ENCODE peak calls at places on chromosomes 12 and 14, in ten cellular contexts. Q is astrocyte of the spinal cord; I is lung; G is bronchial epithelial cell; O is retinal pigment epithelial cell; Z is astrocyte; L is dorsolateral prefrontal cortex; X is CD8-positive, alpha-beta T cell; R is pancreas; Y is hepatocyte. F is an unnamed sample.

GRCh38 chr12:103336940-103337339 is 158.8 kb downstream of the C12orf42 start:
- DNase-seq in I (no peak), G (no peak), L (no peak), O (no peak), X (no peak), Y (no peak), Q (no peak), Z (no peak), R (no peak), F (no peak)

GRCh38 chr12:108641446-108642268 is 8.0 kb upstream of the SELPLG start:
- DNase-seq in Q (no peak), X (no peak), G (no peak), O (no peak), Y (no peak), L (no peak), Z (no peak), I (no peak), R (no peak), F (no peak)

GRCh38 chr12:115433014-115433634 is 749.1 kb upstream of the TBX3 start:
- DNase-seq in I (no peak), L (no peak), O (no peak), Y (no peak), Q (no peak), G (no peak), Z (no peak), X (no peak), R (no peak), F (no peak)

GRCh38 chr14:99819514-99819913 is 26.3 kb downstream of the EML1 start:
- DNase-seq in L (no peak), Q (no peak), R (no peak), Y (no peak), I (no peak), X (no peak), Z (no peak), G (no peak), O (no peak), F (no peak)

GRCh38 chr12:49017764-49018281 is 753 bp downstream of the PRKAG1 start:
- DNase-seq in Y (peak; percentile 52), Q (no peak), Z (peak; percentile 48), L (no peak), O (no peak), R (no peak), X (no peak), I (no peak), G (no peak), F (no peak)

GRCh38 chr12:98939350-98939749 is 294.3 kb downstream of the APAF1 start:
- DNase-seq in O (peak; percentile 3), Q (peak; percentile 67), Z (peak; percentile 42), Y (peak; percentile 40), X (no peak), R (no peak), I (no peak), L (peak; percentile 55), G (peak; percentile 30), F (no peak)

GRCh38 chr14:53979141-53979673 is 22.6 kb upstream of the BMP4 start:
- DNase-seq in X (no peak), Q (peak; percentile 58), I (no peak), G (no peak), O (peak; percentile 85), Y (no peak), R (no peak), Z (peak; percentile 84), L (no peak), F (no peak)

GRCh38 chr14:56138987-56139386 is 20.8 kb downstream of the PELI2 start:
- DNase-seq in Y (no peak), O (no peak), Z (no peak), R (no peak), Q (no peak), X (no peak), G (no peak), L (no peak), I (no peak), F (no peak)

GRCh38 chr14:22428681-22429315 is 160.2 kb downstream of the DAD1 start:
- DNase-seq in Q (no peak), L (no peak), Y (no peak), Z (peak; percentile 62), I (no peak), X (no peak), O (no peak), G (peak; percentile 75), R (no peak), F (no peak)

GRCh38 chr12:42798811-42799438 is 209.4 kb upstream of the PRICKLE1 start:
- DNase-seq in Y (no peak), L (no peak), R (no peak), Z (peak; percentile 80), I (no peak), O (no peak), X (no peak), Q (peak; percentile 76), G (no peak), F (no peak)

GRCh38 chr12:104712968-104713367 is 245.1 kb downstream of the SLC41A2 start:
- DNase-seq in L (no peak), Z (no peak), O (no peak), Y (no peak), G (no peak), I (no peak), X (no peak), Q (no peak), R (no peak), F (no peak)

GRCh38 chr14:65167072-65167645 is 64.8 kb upstream of the MAX start:
- DNase-seq in Z (no peak), R (no peak), X (no peak), G (no peak), Q (no peak), L (no peak), O (no peak), Y (no peak), I (no peak), F (no peak)

GRCh38 chr14:21063479-21063878 is 5.9 kb downstream of the RNASE8 start:
- DNase-seq in R (no peak), Y (no peak), G (no peak), L (no peak), Q (peak; percentile 79), I (no peak), Z (peak; percentile 81), O (no peak), X (no peak), F (peak; percentile 67)

GRCh38 chr12:123907726-123908476 is 64.7 kb downstream of the CCDC92 start:
- DNase-seq in Y (peak; percentile 30), Z (no peak), R (no peak), X (no peak), O (no peak), Q (no peak), G (peak; percentile 62), I (no peak), L (no peak), F (no peak)

GRCh38 chr14:101049942-101050341 is 146.4 kb upstream of the RTL1 start:
- DNase-seq in O (no peak), I (no peak), R (peak; percentile 67), L (no peak), G (no peak), Z (no peak), Q (no peak), X (no peak), Y (no peak), F (no peak)

DNA sequence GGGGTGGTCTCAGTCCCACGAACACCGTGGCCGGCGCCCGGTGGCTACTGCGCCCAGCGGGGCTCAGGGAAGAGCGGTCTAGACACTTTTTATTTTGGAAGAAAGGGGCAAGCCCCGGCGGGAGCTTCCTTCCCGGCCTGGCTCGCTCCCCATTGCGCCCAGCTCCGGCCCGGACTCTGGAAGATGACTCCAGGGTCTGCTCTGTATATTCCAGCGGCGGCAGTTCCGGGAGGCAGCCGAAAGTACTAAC is 225.1 kb upstream of the CRY1 start:
- DNase-seq in G (no peak), L (no peak), O (no peak), X (peak; percentile 8), Y (no peak), I (no peak), R (no peak), Q (no peak), Z (no peak), F (no peak)
- H3K4me3 ChIP-seq in G (peak overlapping the region; percentile 49), L (peak overlapping the region; percentile 48), O (peak overlapping the region; percentile 65), X (peak overlapping the region; percentile 69), Y (peak overlapping the region; percentile 43), I (peak overlapping the region; percentile 9), R (peak overlapping the region; percentile 36), Q (peak overlapping the region; percentile 52), Z (peak overlapping the region; percentile 75), F (peak overlapping the region; percentile 68)

GRCh38 chr14:71933026-71933587 is 878 bp downstream of the RGS6 start:
- DNase-seq in I (no peak), G (peak; percentile 3), O (no peak), L (no peak), R (no peak), X (no peak), Y (peak; percentile 9), Z (no peak), Q (no peak), F (no peak)

GRCh38 chr14:71932229-71932951 is at the start of gene RGS6:
- DNase-seq in R (peak; percentile 55), X (no peak), G (peak; percentile 34), Y (peak; percentile 88), I (peak; percentile 29), O (peak; percentile 7), L (no peak), Z (peak; percentile 4), Q (no peak), F (no peak)

GRCh38 chr14:71931492-71932228 is 569 bp upstream of the RGS6 start:
- DNase-seq in X (no peak), Q (no peak), Y (no peak), O (no peak), G (peak; percentile 2), L (peak; percentile 26), Z (no peak), I (no peak), R (peak; percentile 36), F (no peak)
- TF ChIP-seq CTCF in X (no peak), Q (no peak), Y (no peak), O (no peak), G (no peak), L (no peak), Z (no peak), I (no peak), R (no peak), F (no peak)

DNA sequence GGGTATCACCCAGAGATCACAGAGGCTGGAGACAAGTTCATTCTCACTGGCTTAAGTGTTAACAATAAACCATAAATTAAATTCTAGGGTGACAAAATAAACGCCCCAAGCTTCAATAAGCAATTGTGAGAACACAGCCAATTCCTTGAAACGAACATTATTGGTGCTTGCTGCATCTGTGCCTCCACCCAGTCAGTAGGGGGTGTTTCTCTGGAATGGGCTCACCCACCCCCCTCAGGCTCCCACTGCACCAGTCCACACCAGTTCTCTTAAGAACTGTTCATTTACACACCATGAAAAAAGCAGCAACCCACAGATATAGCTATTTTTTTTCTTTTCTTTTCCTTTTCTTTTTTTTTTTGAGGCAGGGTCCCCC is 34.7 kb downstream of the CDC42BPB start:
- DNase-seq in O (no peak), Q (no peak), Z (no peak), R (no peak), Y (no peak), G (no peak), I (no peak), X (no peak), L (no peak), F (no peak)
- H3K4me3 ChIP-seq in O (no peak overlapping the region), Q (no peak overlapping the region), Z (no peak overlapping the region), R (no peak overlapping the region), Y (no peak overlapping the region), G (no peak overlapping the region), I (no peak overlapping the region), X (no peak overlapping the region), L (no peak overlapping the region), F (no peak overlapping the region)

DNA sequence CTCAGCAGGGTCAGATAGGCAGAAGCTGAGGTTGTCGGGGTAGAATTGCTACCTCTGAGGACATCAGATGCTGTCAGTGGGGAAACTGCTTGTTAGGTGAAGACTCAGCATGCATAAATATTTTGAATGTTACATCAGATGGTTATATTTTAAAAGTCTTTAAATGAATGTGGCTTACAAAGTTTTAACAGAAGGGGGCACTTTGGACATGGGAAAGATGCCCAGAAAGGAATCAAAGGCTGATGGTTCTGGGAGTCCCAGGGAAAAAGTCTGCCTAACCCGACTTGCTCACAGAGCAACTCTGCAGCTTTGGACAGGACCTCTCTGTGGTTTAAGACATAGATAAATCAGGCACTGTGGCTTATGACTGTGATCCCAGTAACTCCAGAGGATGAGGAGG is 474.8 kb downstream of the ATP23 start:
- DNase-seq in I (no peak), Q (peak; percentile 89), X (no peak), G (peak; percentile 49), Y (peak; percentile 54), O (no peak), L (no peak), Z (peak; percentile 76), R (no peak), F (no peak)
- TF ChIP-seq CTCF in I (no peak), Q (peak; percentile 40), X (no peak), G (no peak), Y (peak; percentile 40), O (peak; percentile 42), L (no peak), Z (peak; percentile 34), R (no peak), F (peak; percentile 56)